ENCODE peak calls at places on chromosome 5, in eight cellular contexts. E, A, U, I, R, D, L and V are unnamed samples.

GRCh38 chr5:113488645-113489184 is 462 bp upstream of the MCC start:
- DNase-seq in L (no peak), I (no peak), E (no peak), D (no peak), R (no peak), A (no peak), U (no peak), V (no peak)

GRCh38 chr5:110769282-110769681 is 30.5 kb downstream of the SLC25A46 start:
- DNase-seq in U (no peak), E (no peak), A (no peak), L (no peak), I (no peak), D (no peak), R (no peak), V (no peak)

GRCh38 chr5:87899109-87900100 is 369.2 kb downstream of the TMEM161B start:
- DNase-seq in L (no peak), D (peak; percentile 23), R (peak; percentile 23), I (peak; percentile 76), E (no peak), U (no peak), A (no peak), V (peak; percentile 36)

GRCh38 chr5:6758201-6758600 is 45.0 kb downstream of the TENT4A start:
- DNase-seq in R (no peak), I (no peak), D (no peak), E (no peak), U (no peak), A (no peak), L (no peak), V (no peak)

GRCh38 chr5:123916331-123917121 is 404.5 kb downstream of the CSNK1G3 start:
- DNase-seq in E (no peak), A (peak; percentile 41), U (peak; percentile 59), D (no peak), I (no peak), R (no peak), L (no peak), V (no peak)

GRCh38 chr5:94086194-94086593 is 344.8 kb upstream of the POU5F2 start:
- DNase-seq in A (no peak), L (no peak), R (no peak), I (no peak), U (no peak), D (no peak), E (no peak), V (no peak)

GRCh38 chr5:54278031-54278830 is 32.1 kb downstream of the ARL15 start:
- DNase-seq in I (no peak), D (no peak), E (no peak), U (no peak), L (no peak), A (no peak), R (no peak), V (no peak)

GRCh38 chr5:90483206-90483605 is 8.5 kb downstream of the POLR3G start:
- DNase-seq in U (no peak), L (no peak), I (no peak), E (no peak), R (no peak), A (no peak), D (no peak), V (no peak)

GRCh38 chr5:140821375-140822280 is at the start of gene PCDHA5:
- DNase-seq in E (no peak), D (no peak), A (peak; percentile 42), L (no peak), R (no peak), I (peak; percentile 19), U (peak; percentile 61), V (peak; percentile 28)